ENCODE peak calls at places on chromosomes 2 and 18, in seven cellular contexts. T is central memory CD8-positive, alpha-beta T cell; G is stimulated activated naive CD8-positive, alpha-beta T cell treated with anti-CD3 and anti-CD28 coated beads, Interleukin-15, Interleukin-2, amounts not matched to agents 100 U/mL and 50 U/mL, for 24 hours; E is T-cell; J is pancreas; B is GM12878; W is gastroesophageal sphincter. O is an unnamed sample.

GRCh38 chr2:146591907-146592306 is 1252.9 kb upstream of the ACVR2A start:
- ATAC-seq in B (no peak), J (no peak), W (no peak), G (no peak), E (no peak), T (no peak), O (no peak)

GRCh38 chr2:17871639-17872038 is 6.8 kb upstream of the KCNS3 start:
- ATAC-seq in J (no peak), E (no peak), G (no peak), T (no peak), W (no peak), B (no peak), O (no peak)

GRCh38 chr2:240917684-240918257 is 11.6 kb downstream of the CROCC2 start:
- ATAC-seq in T (no peak), B (no peak), G (no peak), W (no peak), J (no peak), E (no peak), O (no peak)

GRCh38 chr2:241018051-241018891 is 19.9 kb downstream of the SNED1 start:
- ATAC-seq in W (no peak), J (no peak), T (no peak), B (no peak), E (no peak), G (peak), O (no peak)

GRCh38 chr2:225582355-225583116 is 183.0 kb downstream of the NYAP2 start:
- ATAC-seq in W (no peak), E (no peak), J (no peak), T (no peak), G (no peak), B (no peak), O (no peak)

GRCh38 chr2:84238907-84239306 is 220.2 kb downstream of the SUCLG1 start:
- ATAC-seq in J (no peak), E (no peak), B (no peak), T (no peak), G (no peak), W (no peak), O (no peak)

GRCh38 chr2:73822276-73822675 is 6.5 kb upstream of the STAMBP start:
- ATAC-seq in W (no peak), E (no peak), J (no peak), B (peak), G (peak), T (no peak), O (peak)

GRCh38 chr2:102107741-102108070 is 34.8 kb upstream of the IL1R1 start:
- ATAC-seq in G (no peak), J (peak), W (no peak), B (peak), T (no peak), E (no peak), O (no peak)

GRCh38 chr2:99496021-99496420 is 6.2 kb upstream of the REV1 start:
- ATAC-seq in W (no peak), J (no peak), E (no peak), T (no peak), B (no peak), G (no peak), O (no peak)

GRCh38 chr2:198137733-198138132 is 333.3 kb downstream of the PLCL1 start:
- ATAC-seq in J (no peak), W (no peak), E (no peak), B (no peak), T (no peak), G (no peak), O (no peak)

GRCh38 chr18:6120820-6121279 is 225.5 kb upstream of the TMEM200C start:
- ATAC-seq in E (no peak), W (no peak), G (no peak), B (no peak), T (no peak), J (no peak), O (no peak)

GRCh38 chr18:34494359-34494696 is 215.8 kb upstream of the DTNA start:
- ATAC-seq in J (peak), E (no peak), B (no peak), T (no peak), G (no peak), W (peak), O (no peak)

GRCh38 chr2:31886700-31887099 is 124.1 kb downstream of the MEMO1 start:
- ATAC-seq in J (no peak), T (no peak), G (no peak), W (no peak), E (no peak), B (peak), O (no peak)

GRCh38 chr2:20424300-20425290 is 22.3 kb upstream of the RHOB start:
- ATAC-seq in E (peak), W (peak), T (peak), B (peak), J (no peak), G (peak), O (peak)

GRCh38 chr2:162018530-162018929 is 55.5 kb downstream of the DPP4 start:
- ATAC-seq in T (no peak), W (no peak), G (no peak), J (no peak), B (no peak), E (no peak), O (no peak)

GRCh38 chr18:5519448-5520362 is 24.1 kb downstream of the EPB41L3 start:
- ATAC-seq in G (no peak), E (no peak), T (no peak), W (peak), J (peak), B (no peak), O (no peak)

GRCh38 chr2:69933254-69933828 is 18.4 kb downstream of the MXD1 start:
- ATAC-seq in E (no peak), B (peak), W (no peak), G (no peak), J (no peak), T (no peak), O (peak)

GRCh38 chr2:173159794-173160463 is 84.3 kb downstream of the MAP3K20 start:
- ATAC-seq in B (no peak), G (no peak), E (no peak), J (peak), T (no peak), W (peak), O (peak)

GRCh38 chr2:55309441-55309840 is 40.4 kb upstream of the MTIF2 start:
- ATAC-seq in J (no peak), W (no peak), E (peak), T (no peak), B (no peak), G (no peak), O (no peak)

GRCh38 chr2:88563134-88563533 is 64.1 kb downstream of the EIF2AK3 start:
- ATAC-seq in G (no peak), E (no peak), T (no peak), J (peak), B (no peak), W (no peak), O (no peak)

GRCh38 chr2:23249348-23249747 is 135.6 kb upstream of the KLHL29 start:
- ATAC-seq in T (no peak), G (no peak), B (no peak), J (peak), W (peak), E (no peak), O (no peak)

GRCh38 chr18:26961805-26962204 is 96.3 kb upstream of the AQP4 start:
- ATAC-seq in W (no peak), G (no peak), J (no peak), T (no peak), B (no peak), E (no peak), O (no peak)

GRCh38 chr2:22520337-22521288 is 864.4 kb upstream of the KLHL29 start:
- ATAC-seq in J (no peak), G (no peak), B (no peak), T (no peak), W (peak), E (no peak), O (no peak)

GRCh38 chr2:197538412-197538811 is 22.5 kb downstream of the MOB4 start:
- ATAC-seq in E (no peak), B (no peak), G (no peak), T (no peak), J (no peak), W (no peak), O (no peak)

GRCh38 chr2:112839407-112840067 is 3.0 kb upstream of the IL1B start:
- ATAC-seq in T (no peak), B (no peak), J (no peak), W (peak), E (no peak), G (peak), O (no peak)

GRCh38 chr2:18829976-18830375 is 240.6 kb upstream of the NT5C1B start:
- ATAC-seq in E (no peak), B (no peak), G (no peak), W (no peak), T (no peak), J (no peak), O (no peak)

GRCh38 chr2:69203166-69203985 is 183.7 kb downstream of the GFPT1 start:
- ATAC-seq in G (no peak), E (no peak), T (no peak), B (no peak), J (no peak), W (peak), O (no peak)

GRCh38 chr2:4556136-4556535 is 852.8 kb downstream of the DCDC2C start:
- ATAC-seq in B (no peak), W (no peak), J (no peak), G (no peak), T (no peak), E (no peak), O (no peak)

GRCh38 chr2:180717588-180717987 is 262.8 kb upstream of the UBE2E3 start:
- ATAC-seq in W (no peak), J (no peak), G (no peak), E (no peak), B (no peak), T (no peak), O (no peak)

GRCh38 chr2:127545796-127546195 is 10.3 kb downstream of the MYO7B start:
- ATAC-seq in T (no peak), B (no peak), E (no peak), J (no peak), W (no peak), G (no peak), O (no peak)

O was measured in esophagus mucosa.